ENCODE peak calls at places on chromosomes 11 and 22, in five cellular contexts. U, C, V, R and B are unnamed samples. For H3K36me3, the result is how much of the 10 kb centered on the place peaks cover.

GRCh38 chr11:14320020-14320419 is 39.0 kb downstream of the RRAS2 start:
- DNase-seq in U (peak), C (no peak), V (peak), R (peak), B (peak)

GRCh38 chr22:37000676-37001534 is 18.3 kb downstream of the TST start:
- DNase-seq in U (no peak), C (no peak), V (no peak), R (no peak), B (no peak)

GRCh38 chr22:31400023-31400397 is 606 bp downstream of the DRG1 start:
- DNase-seq in U (peak), C (no peak), V (no peak), R (peak), B (no peak)

GRCh38 chr22:36562261-36562835 is 33.4 kb upstream of the EIF3D start:
- DNase-seq in U (peak), C (no peak), V (no peak), R (peak), B (no peak)

GRCh38 chr11:69818243-69819108 is 740 bp downstream of the FGF3 start:
- DNase-seq in U (no peak), C (no peak), V (no peak), R (no peak), B (no peak)

GRCh38 chr11:77213029-77213579 is 85.1 kb downstream of the MYO7A start:
- DNase-seq in U (no peak), C (no peak), V (no peak), R (no peak), B (no peak)

GRCh38 chr11:27698872-27699241 is 1.4 kb downstream of the BDNF start:
- DNase-seq in U (peak), C (peak), V (no peak), R (peak), B (peak)

GRCh38 chr11:65851811-65852507 is 6.0 kb downstream of the CFL1 start:
- DNase-seq in U (no peak), C (no peak), V (no peak), R (no peak), B (peak)

GRCh38 chr22:30649430-30650007 is 13.9 kb downstream of the SLC35E4 start:
- DNase-seq in U (peak), C (no peak), V (peak), R (peak), B (no peak)

GRCh38 chr11:6604081-6604626 is 580 bp downstream of the ILK start:
- DNase-seq in U (peak), C (no peak), V (peak), R (peak), B (peak)

GRCh38 chr22:17119481-17120202 is 1.5 kb downstream of the TMEM121B start:
- DNase-seq in U (no peak), C (peak), V (no peak), R (no peak), B (no peak)

GRCh38 chr22:46802608-46803027 is 40.2 kb downstream of the TBC1D22A start:
- DNase-seq in U (no peak), C (no peak), V (no peak), R (no peak), B (no peak)
- H3K36me3 ChIP-seq in U (under half), C (under half), V (under half), R (under half), B (half or more)

GRCh38 chr22:27990451-27990840 is 71.4 kb upstream of the PITPNB start:
- DNase-seq in U (no peak), C (no peak), V (no peak), R (no peak), B (peak)

GRCh38 chr22:27986937-27987336 is 67.9 kb upstream of the PITPNB start:
- DNase-seq in U (no peak), C (no peak), V (no peak), R (no peak), B (no peak)

GRCh38 chr22:27989758-27990450 is 70.8 kb upstream of the PITPNB start:
- DNase-seq in U (no peak), C (no peak), V (no peak), R (no peak), B (peak)

GRCh38 chr22:27987557-27987956 is 68.5 kb upstream of the PITPNB start:
- DNase-seq in U (peak), C (no peak), V (no peak), R (peak), B (peak)

GRCh38 chr22:27988704-27989103 is 69.6 kb upstream of the PITPNB start:
- DNase-seq in U (no peak), C (no peak), V (no peak), R (no peak), B (peak)
- H3K36me3 ChIP-seq in U (under half), C (under half), V (under half), R (half or more), B (half or more)

GRCh38 chr11:64258356-64258755 is 7.0 kb downstream of the PLCB3 start:
- DNase-seq in U (no peak), C (no peak), V (no peak), R (no peak), B (no peak)
- H3K36me3 ChIP-seq in U (half or more), C (under half), V (under half), R (half or more), B (half or more)

DNA sequence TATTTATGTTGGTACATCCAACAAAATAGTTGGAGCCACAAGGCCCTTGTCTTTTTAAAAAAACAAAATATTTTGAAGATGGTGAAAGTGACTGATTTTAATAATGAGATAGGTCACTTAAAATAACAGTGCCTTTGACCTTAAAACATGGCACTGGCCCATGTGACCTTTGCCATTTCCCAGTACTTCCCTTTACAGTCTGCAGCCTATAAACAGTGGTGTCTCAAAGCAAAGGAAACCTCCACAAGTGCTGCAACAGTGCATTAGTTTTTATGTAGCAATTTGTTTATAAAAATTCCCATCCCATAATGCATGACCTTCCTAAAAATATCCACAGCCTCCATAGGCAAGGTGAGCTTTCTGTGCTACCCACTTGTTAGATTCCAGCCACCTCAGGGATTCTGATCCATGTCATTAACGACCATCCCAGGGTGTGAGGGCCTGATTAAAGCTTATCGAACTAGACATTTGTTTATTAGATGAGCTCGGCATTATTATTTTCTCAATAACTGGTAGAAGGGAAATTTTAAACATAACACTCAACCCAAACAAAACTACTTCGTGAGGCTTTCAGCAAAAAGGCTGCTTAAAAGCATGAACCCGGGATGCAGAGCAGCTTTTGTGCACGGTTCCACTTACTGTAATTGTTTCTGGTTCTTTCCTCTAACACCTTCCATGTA is 28.0 kb upstream of the CRKL start:
- DNase-seq in U (no peak), C (no peak), V (no peak), R (no peak), B (no peak)
- H3K36me3 ChIP-seq in U (under half), C (under half), V (under half), R (under half), B (under half)